ENCODE peak calls at places on chromosomes 13 and 19, in five cellular contexts. A is HFFc6, S is retina, F is C1 segment of cervical spinal cord, N is left ventricle myocardium superior. U is an unnamed sample.
A peak's percentile ranks its signal among the peaks of the same experiment; 100 is the strongest.

GRCh38 chr13:29679357-29680050 is 84.0 kb upstream of the SLC7A1 start:
- DNase-seq in A (no peak), S (no peak), F (no peak), N (peak; percentile 59), U (no peak)

GRCh38 chr13:100664171-100664900 is 10.3 kb downstream of the TMTC4 start:
- DNase-seq in A (no peak), S (no peak), F (no peak), N (no peak), U (no peak)

GRCh38 chr13:43229506-43229905 is 206.1 kb downstream of the DNAJC15 start:
- DNase-seq in A (peak; percentile 70), S (no peak), F (no peak), N (no peak), U (no peak)

GRCh38 chr13:92951273-92951820 is 275.3 kb upstream of the GPC6 start:
- DNase-seq in A (no peak), S (no peak), F (no peak), N (no peak), U (no peak)

GRCh38 chr13:79457948-79458347 is 23.0 kb upstream of the NDFIP2 start:
- DNase-seq in A (peak; percentile 89), S (no peak), F (no peak), N (no peak), U (no peak)

GRCh38 chr19:32824136-32824835 is 45.3 kb downstream of the SLC7A9 start:
- DNase-seq in A (no peak), S (peak; percentile 47), F (no peak), N (no peak), U (no peak)

GRCh38 chr19:40776966-40777794 is 867 bp upstream of the RAB4B start:
- DNase-seq in A (peak; percentile 88), S (peak; percentile 95), F (peak; percentile 75), N (peak; percentile 79), U (peak; percentile 92)

GRCh38 chr13:99124695-99125334 is 75.8 kb upstream of the UBAC2 start:
- DNase-seq in A (peak; percentile 4), S (no peak), F (no peak), N (peak; percentile 30), U (no peak)

GRCh38 chr13:98523455-98524102 is 53.3 kb downstream of the STK24 start:
- DNase-seq in A (no peak), S (no peak), F (no peak), N (no peak), U (no peak)

GRCh38 chr19:50639121-50640112 is at the start of gene SYT3:
- DNase-seq in A (no peak), S (peak; percentile 88), F (peak; percentile 19), N (peak; percentile 58), U (peak; percentile 14)

GRCh38 chr19:30666301-30666803 is 294.2 kb downstream of the ZNF536 start:
- DNase-seq in A (peak; percentile 10), S (peak; percentile 83), F (peak; percentile 9), N (peak; percentile 66), U (peak; percentile 15)

GRCh38 chr13:19882231-19882630 is 18.8 kb upstream of the ZMYM5 start:
- DNase-seq in A (no peak), S (no peak), F (no peak), N (no peak), U (no peak)

GRCh38 chr19:10404888-10405808 is 1.8 kb upstream of the CDC37 start:
- DNase-seq in A (no peak), S (no peak), F (no peak), N (no peak), U (no peak)

GRCh38 chr19:15292847-15293582 is 39.3 kb downstream of the BRD4 start:
- DNase-seq in A (no peak), S (no peak), F (no peak), N (peak; percentile 47), U (no peak)

GRCh38 chr19:38544569-38545315 is 73.0 kb downstream of the MAP4K1 start:
- DNase-seq in A (peak; percentile 9), S (no peak), F (no peak), N (no peak), U (no peak)